ENCODE peak calls at places on chromosome 16, in four cellular contexts. One of them, this sample, is unnamed.

GRCh38 chr16:56547120-56547948 is 17.5 kb upstream of the MT4 start:
- DNase-seq in HTR-8/SVneo: peak; percentile 80
- DNase-seq in colonic mucosa: no peak
- DNase-seq in tibial nerve: no peak
- DNase-seq in this sample: no peak

GRCh38 chr16:20899503-20900298 is 457 bp downstream of the DCUN1D3 start:
- DNase-seq in HTR-8/SVneo: no peak
- DNase-seq in colonic mucosa: peak; percentile 48
- DNase-seq in tibial nerve: peak; percentile 18
- DNase-seq in this sample: no peak

GRCh38 chr16:29029168-29029994 is 44.5 kb downstream of the LAT start:
- DNase-seq in HTR-8/SVneo: peak; percentile 92
- DNase-seq in colonic mucosa: peak; percentile 12
- DNase-seq in tibial nerve: no peak
- DNase-seq in this sample: peak; percentile 82

GRCh38 chr16:87576191-87576590 is 26.1 kb upstream of the JPH3 start:
- DNase-seq in HTR-8/SVneo: no peak
- DNase-seq in colonic mucosa: no peak
- DNase-seq in tibial nerve: no peak
- DNase-seq in this sample: no peak

GRCh38 chr16:50667497-50668367 is 13.4 kb downstream of the SNX20 start:
- DNase-seq in HTR-8/SVneo: no peak
- DNase-seq in colonic mucosa: no peak
- DNase-seq in tibial nerve: no peak
- DNase-seq in this sample: no peak

GRCh38 chr16:19505600-19506303 is 16.1 kb downstream of the GDE1 start:
- DNase-seq in HTR-8/SVneo: no peak
- DNase-seq in colonic mucosa: no peak
- DNase-seq in tibial nerve: no peak
- DNase-seq in this sample: peak; percentile 78

GRCh38 chr16:58393138-58393504 is 850 bp downstream of the GINS3 start:
- DNase-seq in HTR-8/SVneo: peak; percentile 14
- DNase-seq in colonic mucosa: no peak
- DNase-seq in tibial nerve: no peak
- DNase-seq in this sample: no peak

GRCh38 chr16:68291227-68291626 is 19.5 kb downstream of the SLC7A6OS start:
- DNase-seq in HTR-8/SVneo: no peak
- DNase-seq in colonic mucosa: no peak
- DNase-seq in tibial nerve: no peak
- DNase-seq in this sample: no peak

GRCh38 chr16:73172621-73173312 is 124.8 kb upstream of the ZFHX3 start:
- DNase-seq in HTR-8/SVneo: peak; percentile 56
- DNase-seq in colonic mucosa: peak; percentile 88
- DNase-seq in tibial nerve: peak; percentile 69
- DNase-seq in this sample: peak; percentile 94

GRCh38 chr16:48608871-48609452 is 1.0 kb downstream of the N4BP1 start:
- DNase-seq in HTR-8/SVneo: no peak
- DNase-seq in colonic mucosa: no peak
- DNase-seq in tibial nerve: no peak
- DNase-seq in this sample: no peak

GRCh38 chr16:65773319-65773874 is 593.1 kb upstream of the CDH5 start:
- DNase-seq in HTR-8/SVneo: no peak
- DNase-seq in colonic mucosa: no peak
- DNase-seq in tibial nerve: no peak
- DNase-seq in this sample: no peak

GRCh38 chr16:57000271-57001025 is 11.1 kb downstream of the NLRC5 start:
- DNase-seq in HTR-8/SVneo: peak; percentile 61
- DNase-seq in colonic mucosa: no peak
- DNase-seq in tibial nerve: no peak
- DNase-seq in this sample: no peak

GRCh38 chr16:58099097-58099955 is 29.9 kb downstream of the CFAP20 start:
- DNase-seq in HTR-8/SVneo: no peak
- DNase-seq in colonic mucosa: no peak
- DNase-seq in tibial nerve: no peak
- DNase-seq in this sample: no peak

GRCh38 chr16:66406534-66407368 is 20.3 kb upstream of the BEAN1 start:
- DNase-seq in HTR-8/SVneo: peak; percentile 84
- DNase-seq in colonic mucosa: peak; percentile 91
- DNase-seq in tibial nerve: peak; percentile 85
- DNase-seq in this sample: no peak

GRCh38 chr16:89314357-89314756 is 96.9 kb downstream of the ZNF778 start:
- DNase-seq in HTR-8/SVneo: no peak
- DNase-seq in colonic mucosa: no peak
- DNase-seq in tibial nerve: no peak
- DNase-seq in this sample: no peak

GRCh38 chr16:4414187-4414909 is 2.0 kb downstream of the CORO7 start:
- DNase-seq in HTR-8/SVneo: no peak
- DNase-seq in colonic mucosa: no peak
- DNase-seq in tibial nerve: no peak
- DNase-seq in this sample: no peak

GRCh38 chr16:49349446-49350168 is 24.0 kb upstream of the C16orf78 start:
- DNase-seq in HTR-8/SVneo: no peak
- DNase-seq in colonic mucosa: no peak
- DNase-seq in tibial nerve: no peak
- DNase-seq in this sample: no peak

GRCh38 chr16:68146583-68146982 is 61.4 kb downstream of the NFATC3 start:
- DNase-seq in HTR-8/SVneo: no peak
- DNase-seq in colonic mucosa: no peak
- DNase-seq in tibial nerve: no peak
- DNase-seq in this sample: no peak

GRCh38 chr16:80591071-80591935 is 50.5 kb downstream of the DYNLRB2 start:
- DNase-seq in HTR-8/SVneo: no peak
- DNase-seq in colonic mucosa: no peak
- DNase-seq in tibial nerve: no peak
- DNase-seq in this sample: no peak

GRCh38 chr16:72821551-72821950 is 226.4 kb downstream of the ZFHX3 start:
- DNase-seq in HTR-8/SVneo: no peak
- DNase-seq in colonic mucosa: no peak
- DNase-seq in tibial nerve: no peak
- DNase-seq in this sample: no peak

GRCh38 chr16:11552445-11552844 is 34.3 kb downstream of the LITAF start:
- DNase-seq in HTR-8/SVneo: no peak
- DNase-seq in colonic mucosa: no peak
- DNase-seq in tibial nerve: no peak
- DNase-seq in this sample: no peak

GRCh38 chr16:52553322-52553721 is 6.4 kb upstream of the TOX3 start:
- DNase-seq in HTR-8/SVneo: no peak
- DNase-seq in colonic mucosa: no peak
- DNase-seq in tibial nerve: no peak
- DNase-seq in this sample: no peak

GRCh38 chr16:63719926-63720325 is 1401.9 kb downstream of the CDH11 start:
- DNase-seq in HTR-8/SVneo: no peak
- DNase-seq in colonic mucosa: no peak
- DNase-seq in tibial nerve: no peak
- DNase-seq in this sample: no peak

GRCh38 chr16:77344306-77344705 is 90.5 kb downstream of the ADAMTS18 start:
- DNase-seq in HTR-8/SVneo: peak; percentile 3
- DNase-seq in colonic mucosa: no peak
- DNase-seq in tibial nerve: no peak
- DNase-seq in this sample: no peak

GRCh38 chr16:86525696-86526095 is 15.4 kb downstream of the FOXF1 start:
- DNase-seq in HTR-8/SVneo: no peak
- DNase-seq in colonic mucosa: no peak
- DNase-seq in tibial nerve: no peak
- DNase-seq in this sample: no peak

GRCh38 chr16:31487720-31488629 is 5.1 kb downstream of the SLC5A2 start:
- DNase-seq in HTR-8/SVneo: peak; percentile 59
- DNase-seq in colonic mucosa: peak; percentile 80
- DNase-seq in tibial nerve: no peak
- DNase-seq in this sample: no peak